ENCODE peak calls at places on chromosomes 12 and 14, in six cellular contexts. B is neural crest cell, X is hepatocyte, D is H9, Y is nucleus accumbens, V is GM23338. P is an unnamed sample.

GRCh38 chr12:46675736-46676135 is 150.1 kb downstream of the SLC38A4 start:
- DNase-seq in B (no peak), X (peak), D (no peak), Y (no peak), V (peak), P (peak)

GRCh38 chr12:80662586-80662985 is 44.8 kb upstream of the MYF6 start:
- DNase-seq in B (no peak), X (no peak), D (no peak), Y (no peak), V (no peak), P (no peak)

GRCh38 chr12:124713436-124714082 is 146.1 kb upstream of the NCOR2 start:
- DNase-seq in B (no peak), X (peak), D (no peak), Y (no peak), V (no peak), P (peak)

GRCh38 chr14:70721542-70721941 is 79.8 kb downstream of the TTC9 start:
- DNase-seq in B (no peak), X (peak), D (no peak), Y (no peak), V (no peak), P (no peak)

GRCh38 chr12:52634266-52635056 is 16.1 kb upstream of the KRT73 start:
- DNase-seq in B (no peak), X (no peak), D (peak), Y (peak), V (no peak), P (no peak)

GRCh38 chr14:89853976-89854693 is 100.4 kb downstream of the EFCAB11 start:
- DNase-seq in B (no peak), X (no peak), D (no peak), Y (no peak), V (no peak), P (no peak)

GRCh38 chr12:59100585-59100984 is 180.3 kb upstream of the LRIG3 start:
- DNase-seq in B (no peak), X (no peak), D (no peak), Y (no peak), V (no peak), P (no peak)

GRCh38 chr12:21527451-21528180 is 1.5 kb downstream of the SPX start:
- DNase-seq in B (peak), X (peak), D (peak), Y (peak), V (peak), P (peak)

GRCh38 chr12:125065021-125065752 is at the start of gene AACS:
- DNase-seq in B (peak), X (peak), D (peak), Y (peak), V (peak), P (peak)

GRCh38 chr12:129772463-129773169 is 131.2 kb downstream of the TMEM132D start:
- DNase-seq in B (no peak), X (peak), D (peak), Y (no peak), V (peak), P (peak)

GRCh38 chr12:108839890-108840230 is 17.5 kb downstream of the SSH1 start:
- DNase-seq in B (no peak), X (no peak), D (no peak), Y (no peak), V (no peak), P (no peak)

GRCh38 chr12:52230364-52231281 is 2.4 kb upstream of the KRT7 start:
- DNase-seq in B (no peak), X (no peak), D (no peak), Y (no peak), V (peak), P (no peak)

GRCh38 chr14:20714593-20715250 is 26.2 kb downstream of the ANG start:
- DNase-seq in B (no peak), X (peak), D (no peak), Y (peak), V (no peak), P (no peak)

GRCh38 chr14:79265366-79265765 is 945.9 kb downstream of the DIO2 start:
- DNase-seq in B (no peak), X (no peak), D (no peak), Y (no peak), V (no peak), P (peak)

GRCh38 chr12:124315316-124315924 is 20.5 kb downstream of the RFLNA start:
- DNase-seq in B (no peak), X (no peak), D (no peak), Y (no peak), V (no peak), P (peak)

P was measured in left kidney.